ENCODE peak calls at places on chromosome 6, in four cellular contexts. D, J, V and X are unnamed samples.
A peak's percentile ranks its signal among the peaks of the same experiment; 100 is the strongest.

GRCh38 chr6:39495023-39495422 is 172.5 kb upstream of the KCNK16 start:
- DNase-seq in D (no peak), J (no peak), V (no peak), X (no peak)

GRCh38 chr6:43263314-43264178 is 20.3 kb downstream of the TTBK1 start:
- DNase-seq in D (peak; percentile 53), J (peak; percentile 88), V (peak; percentile 56), X (peak; percentile 86)

GRCh38 chr6:148935705-148936306 is 189.0 kb downstream of the UST start:
- DNase-seq in D (no peak), J (no peak), V (no peak), X (peak; percentile 14)

GRCh38 chr6:37396571-37397185 is 36.3 kb upstream of the CMTR1 start:
- DNase-seq in D (no peak), J (no peak), V (no peak), X (no peak)

GRCh38 chr6:44132476-44132875 is 5.1 kb downstream of the TMEM63B start:
- DNase-seq in D (no peak), J (no peak), V (no peak), X (no peak)

GRCh38 chr6:8181162-8181909 is 79.0 kb upstream of the EEF1E1 start:
- DNase-seq in D (no peak), J (no peak), V (no peak), X (no peak)

GRCh38 chr6:81262656-81263055 is 489.8 kb downstream of the TENT5A start:
- DNase-seq in D (no peak), J (no peak), V (no peak), X (no peak)

GRCh38 chr6:165092881-165093595 is 216.4 kb downstream of the C6orf118 start:
- DNase-seq in D (no peak), J (no peak), V (no peak), X (no peak)

GRCh38 chr6:166477647-166478365 is 95.1 kb upstream of the MPC1 start:
- DNase-seq in D (no peak), J (no peak), V (no peak), X (no peak)

GRCh38 chr6:14661188-14661587 is 543.6 kb downstream of the CD83 start:
- DNase-seq in D (peak; percentile 5), J (no peak), V (no peak), X (no peak)

GRCh38 chr6:49462599-49462926 is 490 bp downstream of the MMUT start:
- DNase-seq in D (no peak), J (no peak), V (no peak), X (peak; percentile 17)

GRCh38 chr6:118579786-118580185 is 31.7 kb downstream of the PLN start:
- DNase-seq in D (no peak), J (peak; percentile 85), V (no peak), X (no peak)